ENCODE peak calls at places on chromosome 9, in six cellular contexts. J, K, E, M, P and O are unnamed samples.

GRCh38 chr9:74783408-74783807 is 104.3 kb downstream of the TRPM6 start:
- DNase-seq in J (no peak), K (no peak), E (no peak), M (no peak), P (peak), O (peak)

GRCh38 chr9:84669293-84670105 is at the start of gene NTRK2:
- DNase-seq in J (peak), K (no peak), E (peak), M (no peak), P (peak), O (no peak)

GRCh38 chr9:113737414-113738271 is 138.5 kb upstream of the ZNF618 start:
- DNase-seq in J (peak), K (peak), E (peak), M (no peak), P (peak), O (peak)

GRCh38 chr9:126331964-126332748 is 5.5 kb downstream of the MVB12B start:
- DNase-seq in J (no peak), K (no peak), E (no peak), M (no peak), P (no peak), O (no peak)

GRCh38 chr9:32881948-32882347 is 98.6 kb downstream of the TMEM215 start:
- DNase-seq in J (no peak), K (no peak), E (no peak), M (no peak), P (no peak), O (no peak)

GRCh38 chr9:132182609-132183073 is 20.8 kb downstream of the NTNG2 start:
- DNase-seq in J (peak), K (no peak), E (no peak), M (no peak), P (no peak), O (no peak)

GRCh38 chr9:136459425-136459824 is 19.8 kb upstream of the INPP5E start:
- DNase-seq in J (no peak), K (no peak), E (no peak), M (no peak), P (no peak), O (no peak)

GRCh38 chr9:79312686-79313421 is 258.9 kb upstream of the TLE4 start:
- DNase-seq in J (no peak), K (no peak), E (no peak), M (no peak), P (no peak), O (no peak)

GRCh38 chr9:106613250-106613737 is 249.7 kb upstream of the ZNF462 start:
- DNase-seq in J (peak), K (no peak), E (no peak), M (no peak), P (no peak), O (no peak)